ENCODE peak calls at places on chromosomes 6 and 20, in seven cellular contexts. V is Kasumi-1; B is iPS-NIHi11; S is pulmonary artery endothelial cell; X is ovary; Y is stimulated activated CD4-positive, alpha-beta T cell treated with anti-CD3 and anti-CD28 coated beads, Interleukin-2, amount 100 ng/mL, for 48 hours; H is NCI-H345. R is an unnamed sample.

GRCh38 chr6:89974776-89975175 is 80.5 kb downstream of the GJA10 start:
- DNase-seq in V (no peak), B (no peak), S (no peak), X (no peak), Y (no peak), H (peak; percentile 82), R (no peak)

GRCh38 chr6:20946037-20946436 is 411.8 kb downstream of the CDKAL1 start:
- DNase-seq in V (no peak), B (peak; percentile 21), S (no peak), X (no peak), Y (peak; percentile 0), H (no peak), R (peak; percentile 39)

GRCh38 chr6:137823826-137824501 is 43.1 kb upstream of the TNFAIP3 start:
- DNase-seq in V (peak; percentile 61), B (no peak), S (no peak), X (peak; percentile 45), Y (peak; percentile 40), H (peak; percentile 47), R (no peak)

GRCh38 chr6:157763129-157763893 is 59.7 kb upstream of the SNX9 start:
- DNase-seq in V (no peak), B (peak; percentile 81), S (no peak), X (peak; percentile 37), Y (no peak), H (peak; percentile 95), R (peak; percentile 91)

GRCh38 chr20:41534842-41535241 is 83.3 kb downstream of the CHD6 start:
- DNase-seq in V (no peak), B (no peak), S (no peak), X (no peak), Y (no peak), H (no peak), R (no peak)

GRCh38 chr20:1883986-1884385 is 11.2 kb upstream of the SIRPA start:
- DNase-seq in V (no peak), B (no peak), S (no peak), X (no peak), Y (no peak), H (no peak), R (no peak)

GRCh38 chr6:26743157-26743821 is 83.7 kb upstream of the ZNF322 start:
- DNase-seq in V (no peak), B (peak; percentile 29), S (no peak), X (no peak), Y (no peak), H (no peak), R (peak; percentile 45)

GRCh38 chr6:43644940-43645612 is at the start of gene RSPH9:
- DNase-seq in V (no peak), B (peak; percentile 93), S (no peak), X (peak; percentile 51), Y (peak; percentile 57), H (no peak), R (peak; percentile 98)

GRCh38 chr6:139990865-139991264 is 616.4 kb upstream of the CITED2 start:
- DNase-seq in V (no peak), B (no peak), S (no peak), X (peak; percentile 54), Y (no peak), H (no peak), R (no peak)

GRCh38 chr6:5173862-5174643 is 86.7 kb downstream of the LYRM4 start:
- DNase-seq in V (peak; percentile 95), B (no peak), S (no peak), X (no peak), Y (peak; percentile 26), H (no peak), R (no peak)

GRCh38 chr6:110618591-110619267 is 142.3 kb upstream of the SLC22A16 start:
- DNase-seq in V (peak; percentile 47), B (peak; percentile 62), S (no peak), X (no peak), Y (no peak), H (no peak), R (peak; percentile 40)

GRCh38 chr6:134161036-134161435 is 108.6 kb upstream of the SLC2A12 start:
- DNase-seq in V (no peak), B (no peak), S (no peak), X (no peak), Y (no peak), H (no peak), R (no peak)

GRCh38 chr6:92684386-92684785 is 735.0 kb downstream of the EPHA7 start:
- DNase-seq in V (no peak), B (no peak), S (no peak), X (no peak), Y (no peak), H (no peak), R (no peak)

GRCh38 chr20:4697189-4697873 is 24.4 kb upstream of the PRND start:
- DNase-seq in V (no peak), B (no peak), S (no peak), X (no peak), Y (no peak), H (no peak), R (peak; percentile 52)

GRCh38 chr6:75207211-75207984 is 1.5 kb upstream of the COL12A1 start:
- DNase-seq in V (no peak), B (no peak), S (no peak), X (peak; percentile 22), Y (no peak), H (no peak), R (peak; percentile 42)

GRCh38 chr20:31638317-31638716 is 605 bp downstream of the COX4I2 start:
- DNase-seq in V (no peak), B (no peak), S (no peak), X (no peak), Y (no peak), H (no peak), R (peak; percentile 58)

GRCh38 chr20:56624786-56625681 is 4.1 kb upstream of the TFAP2C start:
- DNase-seq in V (no peak), B (peak; percentile 63), S (no peak), X (no peak), Y (no peak), H (no peak), R (peak; percentile 89)

GRCh38 chr6:25292384-25292783 is 13.2 kb downstream of the CARMIL1 start:
- DNase-seq in V (no peak), B (no peak), S (no peak), X (no peak), Y (no peak), H (no peak), R (no peak)

GRCh38 chr6:16731503-16732018 is 29.7 kb downstream of the ATXN1 start:
- DNase-seq in V (no peak), B (no peak), S (no peak), X (no peak), Y (no peak), H (no peak), R (no peak)

GRCh38 chr20:15205719-15206118 is 868.3 kb upstream of the FLRT3 start:
- DNase-seq in V (no peak), B (no peak), S (no peak), X (no peak), Y (no peak), H (no peak), R (no peak)

R was measured in H7.